ENCODE peak calls at places on chromosomes 16 and 17, in four cellular contexts. L is activated CD4-positive, alpha-beta memory T cell treated with anti-CD3 and anti-CD28 coated beads, Interleukin-2, amount 10 ng/mL, durations not matched to agents 7 days and 5 days; G is NCI-H1092; X is activated CD4-positive, alpha-beta T cell treated with anti-CD3 and anti-CD28 coated beads, Interleukin-2, amount 50 U/mL, for 1 hour. Z is an unnamed sample.

GRCh38 chr17:65261152-65261551 is 124.0 kb downstream of the RGS9 start:
- DNase-seq in G (no peak), X (no peak), L (no peak), Z (no peak)

GRCh38 chr17:83194189-83194565 is 114.8 kb downstream of the METRNL start:
- DNase-seq in G (no peak), L (no peak), X (no peak), Z (no peak)

GRCh38 chr16:69073181-69073669 is 32.2 kb upstream of the HAS3 start:
- DNase-seq in X (no peak), L (no peak), G (no peak), Z (peak)

GRCh38 chr16:85704900-85705846 is 16.4 kb upstream of the GINS2 start:
- DNase-seq in L (no peak), X (no peak), G (no peak), Z (no peak)

GRCh38 chr16:11620243-11621003 is 33.7 kb upstream of the LITAF start:
- DNase-seq in X (no peak), G (no peak), L (no peak), Z (no peak)

GRCh38 chr16:26983426-26983825 is 83.3 kb upstream of the C16orf82 start:
- DNase-seq in X (no peak), G (no peak), L (no peak), Z (no peak)

GRCh38 chr16:4888428-4889135 is 41.3 kb downstream of the UBN1 start:
- DNase-seq in X (no peak), L (no peak), G (no peak), Z (no peak)

GRCh38 chr16:29702307-29702706 is 23.3 kb downstream of the QPRT start:
- DNase-seq in X (peak), G (no peak), L (peak), Z (no peak)

GRCh38 chr17:12089809-12090384 is 69.2 kb downstream of the MAP2K4 start:
- DNase-seq in G (no peak), X (no peak), L (no peak), Z (peak)

GRCh38 chr17:75604034-75604695 is 16.6 kb downstream of the MYO15B start:
- DNase-seq in X (no peak), L (no peak), G (no peak), Z (no peak)

GRCh38 chr17:29918922-29919856 is 10.8 kb downstream of the SSH2 start:
- DNase-seq in L (no peak), X (no peak), G (no peak), Z (no peak)

GRCh38 chr16:24070851-24071250 is 185.3 kb upstream of the CACNG3 start:
- DNase-seq in L (peak), G (peak), X (no peak), Z (no peak)

GRCh38 chr17:72717676-72718075 is 374.8 kb downstream of the SLC39A11 start:
- DNase-seq in G (no peak), X (no peak), L (no peak), Z (no peak)

GRCh38 chr17:40430272-40431230 is 12.7 kb upstream of the IGFBP4 start:
- DNase-seq in G (no peak), L (no peak), X (no peak), Z (no peak)

GRCh38 chr17:32006957-32007462 is at the start of gene LRRC37B:
- DNase-seq in X (peak), L (peak), G (peak), Z (peak)

GRCh38 chr16:30623558-30624283 is 13.5 kb upstream of the ZNF689 start:
- DNase-seq in L (no peak), X (no peak), G (no peak), Z (peak)

GRCh38 chr16:10087151-10087550 is 95.1 kb downstream of the GRIN2A start:
- DNase-seq in X (no peak), L (no peak), G (no peak), Z (no peak)

GRCh38 chr17:80473701-80474100 is 2.7 kb downstream of the NPTX1 start:
- DNase-seq in X (no peak), G (no peak), L (no peak), Z (no peak)

Z was measured in SHP77.